ENCODE peak calls at places on chromosomes 2 and 18, in eight cellular contexts. L is SK-N-DZ; C is frontal cortex; K is iris pigment epithelial cell; M is naive thymus-derived CD8-positive, alpha-beta T cell; F is HFFc6; R is psoas muscle; D is lung microvascular endothelial cell. T is an unnamed sample.

GRCh38 chr2:98768765-98769476 is 38.0 kb upstream of the MGAT4A start:
- DNase-seq in L (no peak), C (no peak), K (peak), M (no peak), F (no peak), R (no peak), D (peak), T (no peak)

GRCh38 chr18:58054041-58054733 is 10.2 kb downstream of the NEDD4L start:
- DNase-seq in L (no peak), C (no peak), K (peak), M (no peak), F (no peak), R (no peak), D (no peak), T (peak)

GRCh38 chr2:174246944-174247381 is 1.4 kb downstream of the OLA1 start:
- DNase-seq in L (peak), C (no peak), K (no peak), M (no peak), F (no peak), R (no peak), D (no peak), T (no peak)

GRCh38 chr2:239543696-239544095 is 142.9 kb upstream of the HDAC4 start:
- DNase-seq in L (no peak), C (no peak), K (no peak), M (no peak), F (no peak), R (no peak), D (no peak), T (no peak)

GRCh38 chr2:145744541-145745386 is 1224.8 kb upstream of the ZEB2 start:
- DNase-seq in L (no peak), C (no peak), K (peak), M (no peak), F (peak), R (no peak), D (peak), T (peak)

GRCh38 chr2:20957745-20958144 is 86.1 kb downstream of the APOB start:
- DNase-seq in L (no peak), C (no peak), K (no peak), M (no peak), F (no peak), R (no peak), D (no peak), T (no peak)

GRCh38 chr2:177396630-177397460 is 4.3 kb downstream of the AGPS start:
- DNase-seq in L (no peak), C (no peak), K (peak), M (no peak), F (peak), R (no peak), D (peak), T (peak)

GRCh38 chr2:50769416-50769815 is 262.5 kb downstream of the NRXN1 start:
- DNase-seq in L (no peak), C (no peak), K (no peak), M (no peak), F (no peak), R (no peak), D (no peak), T (no peak)

GRCh38 chr2:22375094-22375493 is 1009.9 kb upstream of the KLHL29 start:
- DNase-seq in L (no peak), C (no peak), K (no peak), M (no peak), F (no peak), R (no peak), D (no peak), T (no peak)

GRCh38 chr2:230916218-230916617 is 8.8 kb downstream of the GPR55 start:
- DNase-seq in L (no peak), C (no peak), K (no peak), M (no peak), F (no peak), R (no peak), D (no peak), T (no peak)

GRCh38 chr18:24368749-24369148 is 28.9 kb downstream of the OSBPL1A start:
- DNase-seq in L (no peak), C (no peak), K (peak), M (no peak), F (no peak), R (no peak), D (peak), T (no peak)

GRCh38 chr2:217903859-217904613 is 98.8 kb downstream of the TNS1 start:
- DNase-seq in L (no peak), C (peak), K (peak), M (no peak), F (no peak), R (peak), D (peak), T (peak)

GRCh38 chr2:240459401-240460242 is 24.2 kb downstream of the GPC1 start:
- DNase-seq in L (peak), C (no peak), K (no peak), M (no peak), F (no peak), R (peak), D (no peak), T (no peak)

GRCh38 chr18:36419188-36419912 is 121.8 kb downstream of the FHOD3 start:
- DNase-seq in L (no peak), C (no peak), K (no peak), M (no peak), F (no peak), R (no peak), D (no peak), T (no peak)

GRCh38 chr2:13227543-13227942 is 510.8 kb downstream of the TRIB2 start:
- DNase-seq in L (peak), C (no peak), K (no peak), M (no peak), F (no peak), R (no peak), D (no peak), T (no peak)

GRCh38 chr2:49585921-49586320 is 431.6 kb upstream of the FSHR start:
- DNase-seq in L (no peak), C (no peak), K (no peak), M (no peak), F (no peak), R (no peak), D (no peak), T (no peak)

GRCh38 chr2:109545828-109546713 is 67.7 kb downstream of the SEPTIN10 start:
- DNase-seq in L (peak), C (peak), K (peak), M (peak), F (peak), R (peak), D (peak), T (peak)

GRCh38 chr2:216370961-216371633 is 1.2 kb downstream of the MARCHF4 start:
- DNase-seq in L (no peak), C (no peak), K (no peak), M (no peak), F (no peak), R (no peak), D (peak), T (no peak)

GRCh38 chr2:16313235-16313980 is 352.2 kb downstream of the CYRIA start:
- DNase-seq in L (no peak), C (no peak), K (no peak), M (no peak), F (no peak), R (no peak), D (no peak), T (no peak)

GRCh38 chr2:175662335-175662734 is 339.7 kb downstream of the LNPK start:
- DNase-seq in L (no peak), C (no peak), K (no peak), M (no peak), F (no peak), R (no peak), D (no peak), T (no peak)

GRCh38 chr2:128306081-128306930 is 12.4 kb downstream of the HS6ST1 start:
- DNase-seq in L (peak), C (peak), K (peak), M (no peak), F (peak), R (peak), D (no peak), T (peak)

GRCh38 chr18:55779461-55779710 is 191.4 kb upstream of the TCF4 start:
- DNase-seq in L (no peak), C (no peak), K (no peak), M (no peak), F (no peak), R (peak), D (no peak), T (no peak)

GRCh38 chr2:75609937-75610508 is 36.6 kb upstream of the MRPL19 start:
- DNase-seq in L (no peak), C (no peak), K (peak), M (no peak), F (peak), R (no peak), D (no peak), T (no peak)

GRCh38 chr2:36322108-36322507 is 33.5 kb upstream of the CRIM1 start:
- DNase-seq in L (no peak), C (peak), K (peak), M (no peak), F (peak), R (no peak), D (peak), T (peak)

GRCh38 chr2:96163415-96163767 is 18.2 kb upstream of the DUSP2 start:
- DNase-seq in L (no peak), C (no peak), K (no peak), M (no peak), F (no peak), R (peak), D (no peak), T (no peak)

GRCh38 chr18:623760-624620 is 27.2 kb downstream of the CLUL1 start:
- DNase-seq in L (peak), C (peak), K (peak), M (peak), F (peak), R (peak), D (peak), T (peak)

GRCh38 chr2:38554973-38555595 is 47.6 kb downstream of the HNRNPLL start:
- DNase-seq in L (no peak), C (no peak), K (peak), M (no peak), F (peak), R (no peak), D (peak), T (peak)

GRCh38 chr2:74984947-74985637 is 26.6 kb downstream of the POLE4 start:
- DNase-seq in L (peak), C (no peak), K (no peak), M (no peak), F (no peak), R (no peak), D (no peak), T (peak)

GRCh38 chr2:239917128-239917956 is 107.8 kb downstream of the NDUFA10 start:
- DNase-seq in L (no peak), C (no peak), K (peak), M (no peak), F (peak), R (no peak), D (no peak), T (peak)

GRCh38 chr2:225558425-225558824 is 158.9 kb downstream of the NYAP2 start:
- DNase-seq in L (peak), C (no peak), K (no peak), M (no peak), F (no peak), R (no peak), D (no peak), T (no peak)

T was measured in amniotic epithelial cell.